ENCODE peak calls at places on chromosomes 1 and 21, in eight cellular contexts. One of them, this sample, is unnamed.

GRCh38 chr1:201737350-201738060 is 91.5 kb upstream of the IPO9 start:
- DNase-seq in heart right ventricle: peak
- DNase-seq in spleen: no peak
- DNase-seq in left ventricle myocardium inferior: peak
- DNase-seq in GM12865: no peak
- DNase-seq in fibroblast of the aortic adventitia: peak
- DNase-seq in A549: no peak
- DNase-seq in skeletal muscle cell: peak
- DNase-seq in this sample: no peak

GRCh38 chr1:177873238-177873637 is 96.6 kb downstream of the SEC16B start:
- DNase-seq in heart right ventricle: no peak
- DNase-seq in spleen: no peak
- DNase-seq in left ventricle myocardium inferior: no peak
- DNase-seq in GM12865: no peak
- DNase-seq in fibroblast of the aortic adventitia: peak
- DNase-seq in A549: no peak
- DNase-seq in skeletal muscle cell: peak
- DNase-seq in this sample: no peak

GRCh38 chr1:229855999-229856650 is 210.9 kb upstream of the GALNT2 start:
- DNase-seq in heart right ventricle: no peak
- DNase-seq in spleen: peak
- DNase-seq in left ventricle myocardium inferior: no peak
- DNase-seq in GM12865: peak
- DNase-seq in fibroblast of the aortic adventitia: no peak
- DNase-seq in A549: no peak
- DNase-seq in skeletal muscle cell: no peak
- DNase-seq in this sample: no peak

GRCh38 chr1:167262820-167263219 is 42.1 kb downstream of the POU2F1 start:
- DNase-seq in heart right ventricle: no peak
- DNase-seq in spleen: no peak
- DNase-seq in left ventricle myocardium inferior: no peak
- DNase-seq in GM12865: no peak
- DNase-seq in fibroblast of the aortic adventitia: no peak
- DNase-seq in A549: no peak
- DNase-seq in skeletal muscle cell: no peak
- DNase-seq in this sample: no peak

GRCh38 chr21:38853421-38853919 is 47.7 kb downstream of the ETS2 start:
- DNase-seq in heart right ventricle: no peak
- DNase-seq in spleen: no peak
- DNase-seq in left ventricle myocardium inferior: no peak
- DNase-seq in GM12865: peak
- DNase-seq in fibroblast of the aortic adventitia: peak
- DNase-seq in A549: peak
- DNase-seq in skeletal muscle cell: peak
- DNase-seq in this sample: no peak

GRCh38 chr1:229704157-229704556 is 78.1 kb downstream of the URB2 start:
- DNase-seq in heart right ventricle: no peak
- DNase-seq in spleen: no peak
- DNase-seq in left ventricle myocardium inferior: no peak
- DNase-seq in GM12865: no peak
- DNase-seq in fibroblast of the aortic adventitia: no peak
- DNase-seq in A549: no peak
- DNase-seq in skeletal muscle cell: no peak
- DNase-seq in this sample: no peak

GRCh38 chr21:16908087-16908486 is 604.8 kb upstream of the CXADR start:
- DNase-seq in heart right ventricle: no peak
- DNase-seq in spleen: no peak
- DNase-seq in left ventricle myocardium inferior: no peak
- DNase-seq in GM12865: no peak
- DNase-seq in fibroblast of the aortic adventitia: peak
- DNase-seq in A549: no peak
- DNase-seq in skeletal muscle cell: peak
- DNase-seq in this sample: no peak

GRCh38 chr1:9244501-9245229 is 10.1 kb downstream of the H6PD start:
- DNase-seq in heart right ventricle: no peak
- DNase-seq in spleen: peak
- DNase-seq in left ventricle myocardium inferior: no peak
- DNase-seq in GM12865: no peak
- DNase-seq in fibroblast of the aortic adventitia: no peak
- DNase-seq in A549: no peak
- DNase-seq in skeletal muscle cell: no peak
- DNase-seq in this sample: peak

GRCh38 chr1:244672961-244673695 is 20.2 kb downstream of the DESI2 start:
- DNase-seq in heart right ventricle: peak
- DNase-seq in spleen: no peak
- DNase-seq in left ventricle myocardium inferior: peak
- DNase-seq in GM12865: no peak
- DNase-seq in fibroblast of the aortic adventitia: peak
- DNase-seq in A549: no peak
- DNase-seq in skeletal muscle cell: no peak
- DNase-seq in this sample: no peak

GRCh38 chr1:167904641-167905040 is 9.3 kb downstream of the ADCY10 start:
- DNase-seq in heart right ventricle: no peak
- DNase-seq in spleen: no peak
- DNase-seq in left ventricle myocardium inferior: no peak
- DNase-seq in GM12865: no peak
- DNase-seq in fibroblast of the aortic adventitia: peak
- DNase-seq in A549: no peak
- DNase-seq in skeletal muscle cell: peak
- DNase-seq in this sample: no peak

GRCh38 chr1:41513388-41513745 is 28.9 kb upstream of the EDN2 start:
- DNase-seq in heart right ventricle: no peak
- DNase-seq in spleen: peak
- DNase-seq in left ventricle myocardium inferior: no peak
- DNase-seq in GM12865: no peak
- DNase-seq in fibroblast of the aortic adventitia: no peak
- DNase-seq in A549: no peak
- DNase-seq in skeletal muscle cell: no peak
- DNase-seq in this sample: no peak

GRCh38 chr1:79151006-79151796 is 144.7 kb upstream of the ADGRL4 start:
- DNase-seq in heart right ventricle: no peak
- DNase-seq in spleen: no peak
- DNase-seq in left ventricle myocardium inferior: no peak
- DNase-seq in GM12865: no peak
- DNase-seq in fibroblast of the aortic adventitia: peak
- DNase-seq in A549: no peak
- DNase-seq in skeletal muscle cell: no peak
- DNase-seq in this sample: no peak

GRCh38 chr21:16587141-16587570 is 857.4 kb downstream of the USP25 start:
- DNase-seq in heart right ventricle: peak
- DNase-seq in spleen: no peak
- DNase-seq in left ventricle myocardium inferior: peak
- DNase-seq in GM12865: no peak
- DNase-seq in fibroblast of the aortic adventitia: peak
- DNase-seq in A549: peak
- DNase-seq in skeletal muscle cell: peak
- DNase-seq in this sample: no peak

GRCh38 chr1:226868726-226869125 is 1.7 kb upstream of the PSEN2 start:
- DNase-seq in heart right ventricle: no peak
- DNase-seq in spleen: no peak
- DNase-seq in left ventricle myocardium inferior: no peak
- DNase-seq in GM12865: no peak
- DNase-seq in fibroblast of the aortic adventitia: no peak
- DNase-seq in A549: no peak
- DNase-seq in skeletal muscle cell: no peak
- DNase-seq in this sample: no peak

GRCh38 chr1:226870323-226871046 is at the start of gene PSEN2:
- DNase-seq in heart right ventricle: peak
- DNase-seq in spleen: peak
- DNase-seq in left ventricle myocardium inferior: peak
- DNase-seq in GM12865: peak
- DNase-seq in fibroblast of the aortic adventitia: peak
- DNase-seq in A549: peak
- DNase-seq in skeletal muscle cell: no peak
- DNase-seq in this sample: no peak

GRCh38 chr1:226871047-226871365 is 590 bp downstream of the PSEN2 start:
- DNase-seq in heart right ventricle: no peak
- DNase-seq in spleen: peak
- DNase-seq in left ventricle myocardium inferior: no peak
- DNase-seq in GM12865: no peak
- DNase-seq in fibroblast of the aortic adventitia: no peak
- DNase-seq in A549: no peak
- DNase-seq in skeletal muscle cell: no peak
- DNase-seq in this sample: no peak

GRCh38 chr1:226871636-226872327 is 1.4 kb downstream of the PSEN2 start:
- DNase-seq in heart right ventricle: no peak
- DNase-seq in spleen: peak
- DNase-seq in left ventricle myocardium inferior: no peak
- DNase-seq in GM12865: no peak
- DNase-seq in fibroblast of the aortic adventitia: no peak
- DNase-seq in A549: no peak
- DNase-seq in skeletal muscle cell: no peak
- DNase-seq in this sample: no peak

GRCh38 chr1:226870026-226870322 is 442 bp upstream of the PSEN2 start:
- DNase-seq in heart right ventricle: no peak
- DNase-seq in spleen: no peak
- DNase-seq in left ventricle myocardium inferior: no peak
- DNase-seq in GM12865: no peak
- DNase-seq in fibroblast of the aortic adventitia: peak
- DNase-seq in A549: peak
- DNase-seq in skeletal muscle cell: no peak
- DNase-seq in this sample: no peak
- H3K4me3 ChIP-seq in heart right ventricle: peak
- H3K4me3 ChIP-seq in spleen: peak
- H3K4me3 ChIP-seq in left ventricle myocardium inferior: peak
- H3K4me3 ChIP-seq in GM12865: peak
- H3K4me3 ChIP-seq in fibroblast of the aortic adventitia: peak
- H3K4me3 ChIP-seq in A549: peak
- H3K4me3 ChIP-seq in skeletal muscle cell: peak
- H3K4me3 ChIP-seq in this sample: no peak

GRCh38 chr1:36320291-36320758 is 3.1 kb downstream of the EVA1B start:
- DNase-seq in heart right ventricle: no peak
- DNase-seq in spleen: no peak
- DNase-seq in left ventricle myocardium inferior: no peak
- DNase-seq in GM12865: no peak
- DNase-seq in fibroblast of the aortic adventitia: no peak
- DNase-seq in A549: no peak
- DNase-seq in skeletal muscle cell: no peak
- DNase-seq in this sample: no peak
- H3K4me3 ChIP-seq in heart right ventricle: peak
- H3K4me3 ChIP-seq in spleen: no peak
- H3K4me3 ChIP-seq in left ventricle myocardium inferior: peak
- H3K4me3 ChIP-seq in GM12865: no peak
- H3K4me3 ChIP-seq in fibroblast of the aortic adventitia: peak
- H3K4me3 ChIP-seq in A549: no peak
- H3K4me3 ChIP-seq in skeletal muscle cell: peak
- H3K4me3 ChIP-seq in this sample: no peak

GRCh38 chr1:66654643-66655042 is 97.6 kb upstream of the DYNLT5 start:
- DNase-seq in heart right ventricle: no peak
- DNase-seq in spleen: no peak
- DNase-seq in left ventricle myocardium inferior: peak
- DNase-seq in GM12865: no peak
- DNase-seq in fibroblast of the aortic adventitia: no peak
- DNase-seq in A549: no peak
- DNase-seq in skeletal muscle cell: no peak
- DNase-seq in this sample: no peak
- H3K4me3 ChIP-seq in heart right ventricle: no peak
- H3K4me3 ChIP-seq in spleen: no peak
- H3K4me3 ChIP-seq in left ventricle myocardium inferior: no peak
- H3K4me3 ChIP-seq in GM12865: no peak
- H3K4me3 ChIP-seq in fibroblast of the aortic adventitia: no peak
- H3K4me3 ChIP-seq in A549: no peak
- H3K4me3 ChIP-seq in skeletal muscle cell: no peak
- H3K4me3 ChIP-seq in this sample: no peak

DNA sequence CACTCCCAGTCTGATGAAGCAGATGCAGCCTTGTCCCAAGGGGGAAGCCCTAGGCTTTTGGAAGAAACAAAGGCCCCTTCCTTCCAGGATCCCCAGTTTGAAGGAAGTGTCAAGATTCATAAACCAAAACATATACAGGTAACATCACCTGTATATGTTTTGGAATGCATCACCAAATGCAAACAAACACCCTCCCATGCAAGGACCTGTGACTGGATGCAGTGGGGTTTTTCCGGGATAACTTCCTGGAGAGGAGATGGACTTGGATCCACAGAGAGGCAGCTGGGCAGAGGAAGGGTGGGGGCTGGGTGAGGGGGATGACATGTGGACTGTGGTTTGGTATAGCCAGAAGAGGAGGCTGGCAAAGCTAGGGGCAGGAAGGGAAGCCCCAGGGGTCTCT is 1.5 kb upstream of the PLA2G2F start:
- DNase-seq in heart right ventricle: no peak
- DNase-seq in spleen: no peak
- DNase-seq in left ventricle myocardium inferior: no peak
- DNase-seq in GM12865: no peak
- DNase-seq in fibroblast of the aortic adventitia: no peak
- DNase-seq in A549: no peak
- DNase-seq in skeletal muscle cell: no peak
- DNase-seq in this sample: no peak
- H3K4me3 ChIP-seq in heart right ventricle: no peak
- H3K4me3 ChIP-seq in spleen: no peak
- H3K4me3 ChIP-seq in left ventricle myocardium inferior: no peak
- H3K4me3 ChIP-seq in GM12865: no peak
- H3K4me3 ChIP-seq in fibroblast of the aortic adventitia: no peak
- H3K4me3 ChIP-seq in A549: no peak
- H3K4me3 ChIP-seq in skeletal muscle cell: no peak
- H3K4me3 ChIP-seq in this sample: no peak

GRCh38 chr1:184387069-184387870 is 441 bp downstream of the C1orf21 start:
- DNase-seq in heart right ventricle: peak
- DNase-seq in spleen: peak
- DNase-seq in left ventricle myocardium inferior: peak
- DNase-seq in GM12865: peak
- DNase-seq in fibroblast of the aortic adventitia: no peak
- DNase-seq in A549: no peak
- DNase-seq in skeletal muscle cell: no peak
- DNase-seq in this sample: peak

GRCh38 chr1:184387871-184388670 is 1.2 kb downstream of the C1orf21 start:
- DNase-seq in heart right ventricle: peak
- DNase-seq in spleen: peak
- DNase-seq in left ventricle myocardium inferior: peak
- DNase-seq in GM12865: peak
- DNase-seq in fibroblast of the aortic adventitia: peak
- DNase-seq in A549: no peak
- DNase-seq in skeletal muscle cell: peak
- DNase-seq in this sample: no peak

GRCh38 chr1:184389446-184389845 is 2.6 kb downstream of the C1orf21 start:
- DNase-seq in heart right ventricle: no peak
- DNase-seq in spleen: no peak
- DNase-seq in left ventricle myocardium inferior: no peak
- DNase-seq in GM12865: no peak
- DNase-seq in fibroblast of the aortic adventitia: peak
- DNase-seq in A549: no peak
- DNase-seq in skeletal muscle cell: no peak
- DNase-seq in this sample: no peak

GRCh38 chr1:184390889-184391288 is 4.1 kb downstream of the C1orf21 start:
- DNase-seq in heart right ventricle: no peak
- DNase-seq in spleen: no peak
- DNase-seq in left ventricle myocardium inferior: no peak
- DNase-seq in GM12865: no peak
- DNase-seq in fibroblast of the aortic adventitia: peak
- DNase-seq in A549: no peak
- DNase-seq in skeletal muscle cell: no peak
- DNase-seq in this sample: no peak

GRCh38 chr1:184388671-184389292 is 2.0 kb downstream of the C1orf21 start:
- DNase-seq in heart right ventricle: peak
- DNase-seq in spleen: no peak
- DNase-seq in left ventricle myocardium inferior: no peak
- DNase-seq in GM12865: no peak
- DNase-seq in fibroblast of the aortic adventitia: no peak
- DNase-seq in A549: no peak
- DNase-seq in skeletal muscle cell: no peak
- DNase-seq in this sample: no peak
- H3K4me3 ChIP-seq in heart right ventricle: peak
- H3K4me3 ChIP-seq in spleen: peak
- H3K4me3 ChIP-seq in left ventricle myocardium inferior: peak
- H3K4me3 ChIP-seq in GM12865: no peak
- H3K4me3 ChIP-seq in fibroblast of the aortic adventitia: peak
- H3K4me3 ChIP-seq in A549: peak
- H3K4me3 ChIP-seq in skeletal muscle cell: peak
- H3K4me3 ChIP-seq in this sample: no peak